ENCODE peak calls at places on chromosomes 16 and 17, in six cellular contexts. C, F, V, X, I and S are unnamed samples.

GRCh38 chr17:74182041-74182783 is 21.3 kb upstream of the RPL38 start:
- DNase-seq in I (no peak), C (no peak), X (no peak), V (no peak), F (no peak), S (no peak)

GRCh38 chr17:50129946-50130777 is at the start of gene SAMD14:
- DNase-seq in I (no peak), V (peak; percentile 68), F (no peak), X (peak; percentile 30), C (peak; percentile 49), S (no peak)

GRCh38 chr17:35700157-35700556 is 31.3 kb upstream of the RASL10B start:
- DNase-seq in X (no peak), F (no peak), V (no peak), C (no peak), I (no peak), S (no peak)

GRCh38 chr17:40111221-40112128 is 10.3 kb upstream of the MSL1 start:
- DNase-seq in V (peak; percentile 97), C (peak; percentile 95), X (peak; percentile 74), I (no peak), F (no peak), S (peak; percentile 71)

GRCh38 chr17:68424861-68425260 is 32.4 kb downstream of the WIPI1 start:
- DNase-seq in X (no peak), I (no peak), F (no peak), C (no peak), V (peak; percentile 33), S (peak; percentile 74)

GRCh38 chr17:35896011-35896587 is 15.9 kb upstream of the CCL5 start:
- DNase-seq in I (peak; percentile 51), V (no peak), C (no peak), X (peak; percentile 52), F (no peak), S (no peak)

GRCh38 chr17:58334661-58335060 is 6.1 kb upstream of the TSPOAP1 start:
- DNase-seq in X (no peak), C (no peak), I (no peak), V (no peak), F (no peak), S (no peak)

GRCh38 chr16:85986931-85987749 is 88.2 kb downstream of the IRF8 start:
- DNase-seq in X (peak; percentile 27), C (peak; percentile 83), I (no peak), V (no peak), F (no peak), S (no peak)

GRCh38 chr17:80413771-80414507 is 1.0 kb upstream of the ENDOV start:
- DNase-seq in X (no peak), V (no peak), C (no peak), F (no peak), I (no peak), S (no peak)

GRCh38 chr17:7238418-7239090 is 703 bp downstream of the PHF23 start:
- DNase-seq in F (no peak), V (peak; percentile 56), C (no peak), I (no peak), X (no peak), S (no peak)

GRCh38 chr16:20359997-20360396 is 7.5 kb upstream of the UMOD start:
- DNase-seq in C (no peak), I (no peak), X (no peak), V (peak; percentile 30), F (no peak), S (no peak)

GRCh38 chr16:84357191-84357651 is 11.1 kb upstream of the ATP2C2 start:
- DNase-seq in X (no peak), V (no peak), I (no peak), C (peak; percentile 67), F (peak; percentile 8), S (peak; percentile 87)

GRCh38 chr17:52106070-52106469 is 52.4 kb downstream of the CA10 start:
- DNase-seq in I (no peak), X (no peak), C (no peak), F (no peak), V (peak; percentile 34), S (no peak)

GRCh38 chr16:75640598-75640997 is 6.9 kb downstream of the KARS1 start:
- DNase-seq in X (no peak), F (no peak), I (no peak), V (no peak), C (no peak), S (no peak)